ENCODE peak calls at places on chromosomes 11 and 22, in six cellular contexts. One of them, this sample, is unnamed.

GRCh38 chr22:45934659-45935341 is 42.2 kb downstream of the WNT7B start:
- DNase-seq in GM12878: no peak
- DNase-seq in H1: no peak
- DNase-seq in GM12892: no peak
- DNase-seq in HepG2: peak
- DNase-seq in K562: no peak
- DNase-seq in this sample: no peak

GRCh38 chr22:50577697-50577986 is 585 bp downstream of the CPT1B start:
- DNase-seq in GM12878: no peak
- DNase-seq in K562: no peak
- DNase-seq in H1: no peak
- DNase-seq in HepG2: no peak
- DNase-seq in GM12892: no peak
- DNase-seq in this sample: no peak

GRCh38 chr11:74055938-74056337 is 47.1 kb upstream of the UCP3 start:
- DNase-seq in GM12878: no peak
- DNase-seq in H1: no peak
- DNase-seq in HepG2: peak
- DNase-seq in K562: no peak
- DNase-seq in GM12892: no peak
- DNase-seq in this sample: no peak

GRCh38 chr11:131195801-131196517 is 174.5 kb upstream of the NTM start:
- DNase-seq in GM12878: no peak
- DNase-seq in H1: no peak
- DNase-seq in K562: no peak
- DNase-seq in HepG2: no peak
- DNase-seq in GM12892: no peak
- DNase-seq in this sample: no peak

GRCh38 chr11:134512061-134512460 is 100.0 kb upstream of the B3GAT1 start:
- DNase-seq in H1: no peak
- DNase-seq in GM12878: no peak
- DNase-seq in GM12892: no peak
- DNase-seq in K562: no peak
- DNase-seq in HepG2: no peak
- DNase-seq in this sample: no peak

GRCh38 chr22:29635734-29636357 is 32.4 kb downstream of the NF2 start:
- DNase-seq in HepG2: peak
- DNase-seq in H1: no peak
- DNase-seq in GM12892: no peak
- DNase-seq in GM12878: peak
- DNase-seq in K562: peak
- DNase-seq in this sample: no peak

GRCh38 chr22:35103756-35104155 is 37.8 kb downstream of the ISX start:
- DNase-seq in HepG2: no peak
- DNase-seq in GM12892: no peak
- DNase-seq in H1: no peak
- DNase-seq in GM12878: no peak
- DNase-seq in K562: no peak
- DNase-seq in this sample: no peak

GRCh38 chr11:27217948-27218410 is 145.0 kb downstream of the CCDC34 start:
- DNase-seq in HepG2: no peak
- DNase-seq in K562: no peak
- DNase-seq in GM12892: no peak
- DNase-seq in H1: no peak
- DNase-seq in GM12878: no peak
- DNase-seq in this sample: no peak

GRCh38 chr11:93887111-93887510 is 36.7 kb upstream of the VSTM5 start:
- DNase-seq in GM12878: no peak
- DNase-seq in GM12892: no peak
- DNase-seq in K562: no peak
- DNase-seq in HepG2: no peak
- DNase-seq in H1: no peak
- DNase-seq in this sample: no peak

GRCh38 chr11:61951484-61952135 is 1.5 kb downstream of the BEST1 start:
- DNase-seq in H1: no peak
- DNase-seq in K562: peak
- DNase-seq in GM12892: no peak
- DNase-seq in GM12878: no peak
- DNase-seq in HepG2: no peak
- DNase-seq in this sample: no peak

GRCh38 chr11:84236436-84236835 is 950.3 kb upstream of the CCDC90B start:
- DNase-seq in K562: no peak
- DNase-seq in GM12892: no peak
- DNase-seq in H1: no peak
- DNase-seq in GM12878: no peak
- DNase-seq in HepG2: no peak
- DNase-seq in this sample: no peak

GRCh38 chr11:122656073-122656630 is 630 bp downstream of the UBASH3B start:
- DNase-seq in HepG2: no peak
- DNase-seq in GM12892: peak
- DNase-seq in GM12878: no peak
- DNase-seq in K562: peak
- DNase-seq in H1: no peak
- DNase-seq in this sample: peak

GRCh38 chr11:122659676-122660571 is 4.4 kb downstream of the UBASH3B start:
- DNase-seq in K562: no peak
- DNase-seq in HepG2: no peak
- DNase-seq in GM12892: no peak
- DNase-seq in GM12878: no peak
- DNase-seq in H1: no peak
- DNase-seq in this sample: no peak

GRCh38 chr11:122655527-122656072 is at the start of gene UBASH3B:
- DNase-seq in H1: no peak
- DNase-seq in GM12878: no peak
- DNase-seq in GM12892: peak
- DNase-seq in K562: peak
- DNase-seq in HepG2: peak
- DNase-seq in this sample: peak

GRCh38 chr11:122653911-122654310 is 1.6 kb upstream of the UBASH3B start:
- DNase-seq in GM12892: no peak
- DNase-seq in HepG2: no peak
- DNase-seq in K562: no peak
- DNase-seq in GM12878: no peak
- DNase-seq in H1: no peak
- DNase-seq in this sample: no peak

GRCh38 chr11:122656631-122657101 is 1.1 kb downstream of the UBASH3B start:
- DNase-seq in K562: no peak
- DNase-seq in GM12878: no peak
- DNase-seq in H1: no peak
- DNase-seq in GM12892: peak
- DNase-seq in HepG2: no peak
- DNase-seq in this sample: peak
- TF ChIP-seq POLR2A in K562: no peak
- TF ChIP-seq POLR2A in GM12878: no peak
- TF ChIP-seq POLR2A in H1: no peak
- TF ChIP-seq POLR2A in GM12892: no peak
- TF ChIP-seq POLR2A in HepG2: no peak
- TF ChIP-seq POLR2A in this sample: no peak

GRCh38 chr11:71120346-71120963 is 131.9 kb downstream of the SHANK2 start:
- DNase-seq in HepG2: peak
- DNase-seq in GM12892: no peak
- DNase-seq in K562: no peak
- DNase-seq in GM12878: no peak
- DNase-seq in H1: peak
- DNase-seq in this sample: no peak
- TF ChIP-seq POLR2AphosphoS5 in HepG2: no peak
- TF ChIP-seq POLR2AphosphoS5 in GM12892: no peak
- TF ChIP-seq POLR2AphosphoS5 in K562: no peak
- TF ChIP-seq POLR2AphosphoS5 in GM12878: no peak
- TF ChIP-seq POLR2AphosphoS5 in H1: no peak
- TF ChIP-seq POLR2AphosphoS5 in this sample: no peak

GRCh38 chr11:8593935-8594909 is at the start of gene STK33:
- DNase-seq in GM12878: no peak
- DNase-seq in K562: peak
- DNase-seq in HepG2: peak
- DNase-seq in GM12892: peak
- DNase-seq in H1: peak
- DNase-seq in this sample: peak

GRCh38 chr11:8601376-8602133 is 7.5 kb upstream of the STK33 start:
- DNase-seq in H1: no peak
- DNase-seq in HepG2: no peak
- DNase-seq in K562: no peak
- DNase-seq in GM12892: no peak
- DNase-seq in GM12878: no peak
- DNase-seq in this sample: no peak

GRCh38 chr11:8596504-8597046 is 2.5 kb upstream of the STK33 start:
- DNase-seq in GM12878: no peak
- DNase-seq in K562: no peak
- DNase-seq in H1: no peak
- DNase-seq in HepG2: no peak
- DNase-seq in GM12892: no peak
- DNase-seq in this sample: no peak

GRCh38 chr11:8593455-8593854 is 573 bp downstream of the STK33 start:
- DNase-seq in HepG2: no peak
- DNase-seq in GM12878: no peak
- DNase-seq in H1: no peak
- DNase-seq in GM12892: no peak
- DNase-seq in K562: no peak
- DNase-seq in this sample: no peak

GRCh38 chr11:8597182-8597581 is 3.2 kb upstream of the STK33 start:
- DNase-seq in GM12878: no peak
- DNase-seq in GM12892: no peak
- DNase-seq in HepG2: no peak
- DNase-seq in K562: no peak
- DNase-seq in H1: no peak
- DNase-seq in this sample: no peak
- TF ChIP-seq TAF1 in GM12878: no peak
- TF ChIP-seq TAF1 in GM12892: no peak
- TF ChIP-seq TAF1 in HepG2: no peak
- TF ChIP-seq TAF1 in K562: no peak
- TF ChIP-seq TAF1 in H1: no peak
- TF ChIP-seq TAF1 in this sample: no peak

GRCh38 chr22:44051961-44052360 is 27.9 kb downstream of the PARVB start:
- DNase-seq in GM12878: no peak
- DNase-seq in GM12892: no peak
- DNase-seq in K562: no peak
- DNase-seq in H1: no peak
- DNase-seq in HepG2: no peak
- DNase-seq in this sample: no peak

GRCh38 chr22:44057411-44057987 is 33.4 kb downstream of the PARVB start:
- DNase-seq in GM12878: no peak
- DNase-seq in K562: no peak
- DNase-seq in GM12892: no peak
- DNase-seq in HepG2: no peak
- DNase-seq in H1: no peak
- DNase-seq in this sample: no peak
- TF ChIP-seq POLR2A in GM12878: no peak
- TF ChIP-seq POLR2A in K562: no peak
- TF ChIP-seq POLR2A in GM12892: no peak
- TF ChIP-seq POLR2A in HepG2: no peak
- TF ChIP-seq POLR2A in H1: no peak
- TF ChIP-seq POLR2A in this sample: no peak

GRCh38 chr11:23313001-23313400 is 452.7 kb upstream of the CCDC179 start:
- DNase-seq in K562: no peak
- DNase-seq in GM12878: no peak
- DNase-seq in H1: no peak
- DNase-seq in HepG2: no peak
- DNase-seq in GM12892: no peak
- DNase-seq in this sample: no peak
- TF ChIP-seq POLR2AphosphoS5 in K562: no peak
- TF ChIP-seq POLR2AphosphoS5 in GM12878: no peak
- TF ChIP-seq POLR2AphosphoS5 in H1: no peak
- TF ChIP-seq POLR2AphosphoS5 in HepG2: no peak
- TF ChIP-seq POLR2AphosphoS5 in GM12892: no peak
- TF ChIP-seq POLR2AphosphoS5 in this sample: no peak

DNA sequence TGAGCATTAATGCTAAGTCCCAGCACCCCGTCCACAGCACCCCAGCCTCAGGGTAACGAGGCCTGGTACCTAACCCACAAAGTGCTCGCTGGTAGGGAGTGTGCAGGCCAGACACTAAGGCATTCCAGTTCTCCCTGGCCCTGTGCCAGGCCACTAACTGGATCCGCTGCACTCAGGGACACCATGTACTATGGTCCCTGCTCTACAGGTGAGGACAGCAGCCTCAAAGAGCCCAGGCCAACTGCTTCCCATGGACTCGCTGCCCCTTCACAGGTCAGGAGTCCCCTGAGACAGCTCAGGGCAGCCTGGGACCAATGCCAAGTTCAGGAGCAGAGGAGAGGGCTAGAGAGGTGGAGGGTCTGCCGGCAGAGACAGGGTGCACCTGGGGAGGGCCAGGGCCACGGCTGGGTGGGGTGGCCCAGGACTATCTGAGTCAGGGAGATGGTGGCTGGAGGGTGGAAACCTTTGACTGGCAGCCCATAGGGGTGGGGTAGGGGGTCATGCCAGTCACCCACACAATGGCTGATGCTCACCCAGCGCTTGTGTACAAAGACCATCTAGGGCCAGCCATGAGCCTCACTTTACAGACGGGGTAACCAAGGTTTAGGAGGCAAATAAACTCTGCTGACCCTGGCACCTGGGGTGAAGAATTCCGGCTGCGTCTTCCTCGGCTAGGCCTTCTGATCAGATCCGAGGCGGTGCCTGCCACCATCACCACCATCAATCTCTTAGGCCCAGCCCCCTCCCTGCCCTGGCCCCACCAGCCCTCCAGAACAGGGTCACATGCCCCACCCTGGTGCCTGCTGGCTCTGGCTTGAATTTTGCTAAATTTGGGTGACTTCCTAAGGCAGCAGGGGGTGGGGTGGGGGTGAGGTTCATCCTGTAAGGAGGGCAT is 5.6 kb downstream of the OSBPL5 start:
- DNase-seq in K562: no peak
- DNase-seq in GM12878: no peak
- DNase-seq in H1: no peak
- DNase-seq in GM12892: no peak
- DNase-seq in HepG2: no peak
- DNase-seq in this sample: no peak
- TF ChIP-seq TAF1 in K562: no peak
- TF ChIP-seq TAF1 in GM12878: no peak
- TF ChIP-seq TAF1 in H1: no peak
- TF ChIP-seq TAF1 in GM12892: no peak
- TF ChIP-seq TAF1 in HepG2: no peak
- TF ChIP-seq TAF1 in this sample: no peak

DNA sequence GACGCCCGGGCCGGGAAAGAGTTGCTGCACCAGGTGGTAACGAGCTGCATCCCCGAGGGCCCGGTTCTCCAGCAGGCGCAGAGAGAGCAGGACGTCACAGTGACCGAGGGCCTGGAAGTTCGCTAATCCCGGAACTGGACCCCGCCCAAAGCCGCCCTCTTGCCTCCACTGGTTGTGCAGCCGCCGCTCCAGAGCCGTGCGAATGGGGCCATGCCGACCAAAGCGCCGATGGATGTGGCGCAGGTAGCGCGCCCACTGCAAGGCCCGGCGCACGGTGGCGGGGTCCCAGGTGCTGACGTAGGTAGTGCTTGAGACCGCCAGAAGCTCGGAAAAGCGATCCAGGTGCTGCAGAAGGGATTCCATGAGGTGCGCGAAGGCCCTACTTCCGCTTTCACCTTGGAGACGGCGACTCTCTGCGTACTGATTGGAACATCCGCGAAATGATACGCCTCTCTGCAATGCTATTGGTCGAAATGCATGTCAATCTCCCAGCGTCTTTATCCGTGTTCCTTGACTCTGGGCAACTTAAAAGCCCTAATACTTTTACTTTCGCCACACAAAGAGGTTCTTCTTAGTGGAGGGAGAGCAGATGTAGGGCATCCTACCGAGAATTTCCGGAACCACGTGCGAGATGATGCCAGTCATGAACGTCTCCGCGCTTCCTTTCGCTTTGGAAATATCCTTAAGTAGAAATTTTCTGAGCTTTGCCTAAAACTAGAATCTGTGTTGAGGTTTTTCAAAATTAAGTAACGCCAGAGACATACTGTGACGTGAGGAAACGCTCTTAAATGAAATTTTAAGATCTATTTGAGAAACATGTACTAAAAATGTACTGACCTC is at the start of gene FANCF:
- DNase-seq in HepG2: peak
- DNase-seq in K562: peak
- DNase-seq in H1: peak
- DNase-seq in GM12878: peak
- DNase-seq in GM12892: peak
- DNase-seq in this sample: peak
- TF ChIP-seq POLR2A in HepG2: peak
- TF ChIP-seq POLR2A in K562: peak
- TF ChIP-seq POLR2A in H1: peak
- TF ChIP-seq POLR2A in GM12878: peak
- TF ChIP-seq POLR2A in GM12892: peak
- TF ChIP-seq POLR2A in this sample: peak

This sample was measured in GM12891.